ENCODE peak calls at places on chromosomes 11 and 22, in four cellular contexts. I is HepG2, W is H1, C is GM12878. V is an unnamed sample.

GRCh38 chr22:21936151-21936778 is 16.4 kb downstream of the PPM1F start:
- DNase-seq in I (no peak), W (no peak), C (no peak), V (no peak)

GRCh38 chr11:78083036-78083435 is 3.4 kb upstream of the NDUFC2 start:
- DNase-seq in I (no peak), W (no peak), C (no peak), V (no peak)

GRCh38 chr11:35618497-35619029 is 303 bp downstream of the FJX1 start:
- DNase-seq in I (no peak), W (no peak), C (no peak), V (no peak)

GRCh38 chr22:33357894-33358440 is 299.8 kb upstream of the SYN3 start:
- DNase-seq in I (no peak), W (no peak), C (no peak), V (no peak)

GRCh38 chr11:126129681-126130671 is 67.3 kb upstream of the CDON start:
- DNase-seq in I (no peak), W (no peak), C (no peak), V (no peak)

GRCh38 chr11:45606514-45607024 is 58.9 kb downstream of the CHST1 start:
- DNase-seq in I (no peak), W (peak; percentile 34), C (no peak), V (peak; percentile 96)

GRCh38 chr11:93541884-93542752 is 1.1 kb downstream of the SMCO4 start:
- DNase-seq in I (peak; percentile 62), W (peak; percentile 41), C (no peak), V (peak; percentile 48)

GRCh38 chr11:45110562-45110961 is 35.9 kb upstream of the PRDM11 start:
- DNase-seq in I (peak; percentile 72), W (no peak), C (no peak), V (peak; percentile 82)

GRCh38 chr11:128039140-128040021 is 548.0 kb downstream of the ETS1 start:
- DNase-seq in I (no peak), W (no peak), C (no peak), V (no peak)

GRCh38 chr11:19316434-19316833 is 75.7 kb upstream of the E2F8 start:
- DNase-seq in I (no peak), W (no peak), C (no peak), V (no peak)

GRCh38 chr22:17149073-17149815 is 9.8 kb downstream of the HDHD5 start:
- DNase-seq in I (no peak), W (no peak), C (no peak), V (no peak)

GRCh38 chr11:67213251-67213650 is 53.0 kb upstream of the GRK2 start:
- DNase-seq in I (no peak), W (no peak), C (peak; percentile 52), V (no peak)

GRCh38 chr22:50474711-50475651 is at the start of gene SBF1:
- DNase-seq in I (peak; percentile 79), W (no peak), C (peak; percentile 43), V (peak; percentile 60)

GRCh38 chr22:42270178-42270511 is 308 bp downstream of the TCF20 start:
- DNase-seq in I (no peak), W (no peak), C (no peak), V (no peak)

GRCh38 chr11:9138133-9138453 is 46.7 kb upstream of the SCUBE2 start:
- DNase-seq in I (no peak), W (no peak), C (no peak), V (no peak)

GRCh38 chr11:65743928-65744698 is 23.5 kb upstream of the RNASEH2C start:
- DNase-seq in I (peak; percentile 82), W (peak; percentile 50), C (no peak), V (peak; percentile 6)

GRCh38 chr11:45424781-45425180 is 138.6 kb upstream of the SYT13 start:
- DNase-seq in I (no peak), W (no peak), C (no peak), V (no peak)

GRCh38 chr11:3037041-3037944 is 19.9 kb downstream of the CARS1 start:
- DNase-seq in I (peak; percentile 66), W (peak; percentile 43), C (no peak), V (peak; percentile 67)

GRCh38 chr11:16764888-16765287 is 26.4 kb downstream of the C11orf58 start:
- DNase-seq in I (no peak), W (no peak), C (no peak), V (no peak)

GRCh38 chr11:107710301-107710700 is 1.6 kb downstream of the SLN start:
- DNase-seq in I (no peak), W (no peak), C (no peak), V (no peak)

GRCh38 chr11:123194308-123195181 is 503 bp downstream of the CLMP start:
- DNase-seq in I (no peak), W (no peak), C (no peak), V (no peak)

GRCh38 chr11:116793476-116794096 is 1.9 kb upstream of the APOA5 start:
- DNase-seq in I (no peak), W (no peak), C (no peak), V (no peak)

GRCh38 chr11:66938582-66939135 is 19.5 kb downstream of the PC start:
- DNase-seq in I (no peak), W (no peak), C (no peak), V (no peak)

GRCh38 chr11:102306817-102307814 is 10.2 kb upstream of the BIRC3 start:
- DNase-seq in I (no peak), W (no peak), C (no peak), V (no peak)
- H3K4me3 ChIP-seq in I (no peak overlapping the region), W (no peak overlapping the region), C (no peak overlapping the region), V (no peak overlapping the region)

GRCh38 chr11:61345954-61346814 is 13.2 kb downstream of the TKFC start:
- DNase-seq in I (no peak), W (no peak), C (no peak), V (no peak)
- TF ChIP-seq YY1 in I (no peak), W (no peak), C (no peak), V (no peak)

DNA sequence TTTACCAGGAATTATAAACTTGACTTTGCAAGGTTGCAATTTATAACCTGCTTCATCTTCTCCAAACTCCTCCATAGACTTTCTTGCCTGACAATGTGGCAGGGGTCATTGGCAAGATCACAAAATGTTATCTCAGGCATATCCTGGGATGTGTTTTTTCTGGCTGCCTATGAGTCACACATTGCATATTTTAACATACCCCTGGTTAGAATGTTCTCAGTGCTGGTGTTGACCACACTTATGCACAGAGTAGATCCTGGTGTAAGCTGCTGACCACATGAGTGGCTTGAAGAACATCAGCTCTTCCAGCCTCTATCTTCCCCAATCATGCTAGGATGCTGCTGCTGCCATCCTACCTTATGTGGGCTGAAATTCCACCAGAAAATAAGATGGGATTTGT is 137.4 kb upstream of the TTC12 start:
- DNase-seq in I (no peak), W (no peak), C (no peak), V (no peak)
- TF ChIP-seq SUZ12 in I (no peak), W (no peak), C (no peak), V (no peak)

GRCh38 chr11:105032495-105032894 is 2.4 kb downstream of the CASP1 start:
- DNase-seq in I (no peak), W (no peak), C (no peak), V (no peak)
- H3K4me3 ChIP-seq in I (no peak overlapping the region), W (no peak overlapping the region), C (peak overlapping the region; percentile 58), V (no peak overlapping the region)